ENCODE peak calls at places on chromosome 10, in four cellular contexts. S is T-helper 9 cell; J is cardiac septum; R is stimulated activated CD4-positive, alpha-beta T cell treated with anti-CD3 and anti-CD28 coated beads, Interleukin-2, amount 100 ng/mL, for 24 hours. N is an unnamed sample.

GRCh38 chr10:5890519-5890878 is 456 bp downstream of the FBH1 start:
- DNase-seq in S (peak; percentile 13), R (peak; percentile 35), J (peak; percentile 75), N (peak; percentile 37)

GRCh38 chr10:72027498-72027897 is 60.9 kb downstream of the SPOCK2 start:
- DNase-seq in S (no peak), J (no peak), R (no peak), N (no peak)

GRCh38 chr10:35765039-35765662 is 123.1 kb upstream of the FZD8 start:
- DNase-seq in J (no peak), S (no peak), R (no peak), N (no peak)

GRCh38 chr10:133276435-133277201 is at the start of gene ADAM8:
- DNase-seq in J (peak; percentile 92), R (peak; percentile 86), S (peak; percentile 68), N (peak; percentile 47)

GRCh38 chr10:79059859-79060379 is 8.8 kb upstream of the ZMIZ1 start:
- DNase-seq in R (no peak), S (no peak), J (peak; percentile 49), N (no peak)

GRCh38 chr10:60286436-60287023 is 103.1 kb downstream of the ANK3 start:
- DNase-seq in S (no peak), R (no peak), J (no peak), N (no peak)

GRCh38 chr10:62851449-62851848 is 35.3 kb upstream of the EGR2 start:
- DNase-seq in S (no peak), J (no peak), R (peak; percentile 41), N (no peak)

GRCh38 chr10:79239930-79240713 is 107.1 kb upstream of the PPIF start:
- DNase-seq in R (no peak), S (no peak), J (no peak), N (no peak)

GRCh38 chr10:5555881-5556280 is 31.1 kb downstream of the CALML3 start:
- DNase-seq in R (no peak), J (peak; percentile 44), S (no peak), N (no peak)

GRCh38 chr10:29409241-29410051 is 120.6 kb downstream of the LYZL1 start:
- DNase-seq in S (no peak), J (peak; percentile 89), R (peak; percentile 65), N (peak; percentile 5)

GRCh38 chr10:92544296-92544695 is 29.6 kb downstream of the IDE start:
- DNase-seq in J (no peak), R (no peak), S (no peak), N (no peak)

GRCh38 chr10:100650693-100651092 is 94.7 kb upstream of the PAX2 start:
- DNase-seq in S (no peak), R (no peak), J (no peak), N (no peak)

GRCh38 chr10:120800528-120801323 is 50.4 kb upstream of the WDR11 start:
- DNase-seq in J (no peak), R (no peak), S (no peak), N (no peak)

GRCh38 chr10:84415539-84416244 is 87.3 kb downstream of the CCSER2 start:
- DNase-seq in R (no peak), J (no peak), S (no peak), N (no peak)

GRCh38 chr10:128456271-128456670 is 330.0 kb upstream of the MKI67 start:
- DNase-seq in J (no peak), S (no peak), R (no peak), N (no peak)

GRCh38 chr10:89981891-89982290 is 280.5 kb downstream of the KIF20B start:
- DNase-seq in R (no peak), J (no peak), S (no peak), N (no peak)

GRCh38 chr10:34796133-34796532 is 19.0 kb downstream of the PARD3 start:
- DNase-seq in S (no peak), R (no peak), J (no peak), N (no peak)

GRCh38 chr10:80500572-80501380 is 36.9 kb upstream of the SH2D4B start:
- DNase-seq in J (peak; percentile 73), R (peak; percentile 54), S (no peak), N (no peak)

GRCh38 chr10:52994370-52994769 is 221.8 kb upstream of the MBL2 start:
- DNase-seq in S (no peak), J (no peak), R (no peak), N (no peak)

GRCh38 chr10:69567920-69568319 is 5.3 kb downstream of the NEUROG3 start:
- DNase-seq in S (no peak), R (peak; percentile 51), J (no peak), N (no peak)

GRCh38 chr10:46525177-46525823 is 31.2 kb downstream of the GPRIN2 start:
- DNase-seq in R (no peak), S (no peak), J (peak; percentile 71), N (no peak)

GRCh38 chr10:11882646-11883375 is 59.7 kb downstream of the PROSER2 start:
- DNase-seq in S (no peak), R (no peak), J (no peak), N (no peak)

GRCh38 chr10:101063162-101063525 is 1.4 kb downstream of the KAZALD1 start:
- DNase-seq in R (no peak), J (no peak), S (no peak), N (no peak)

GRCh38 chr10:63209703-63210102 is 76.6 kb downstream of the NRBF2 start:
- DNase-seq in S (no peak), J (no peak), R (no peak), N (no peak)